ENCODE peak calls at places on chromosome 16, in four cellular contexts. One of them, this sample, is unnamed.

GRCh38 chr16:86565181-86565631 is 1.4 kb upstream of the FOXC2 start:
- DNase-seq in mucosa of descending colon: no peak
- DNase-seq in trophoblast cell: no peak
- DNase-seq in AG04450: no peak
- DNase-seq in this sample: no peak

GRCh38 chr16:83903739-83904138 is 4.8 kb downstream of the MLYCD start:
- DNase-seq in mucosa of descending colon: no peak
- DNase-seq in AG04450: no peak
- DNase-seq in trophoblast cell: peak
- DNase-seq in this sample: peak

GRCh38 chr16:12646490-12647274 is 157.0 kb downstream of the CPPED1 start:
- DNase-seq in trophoblast cell: peak
- DNase-seq in mucosa of descending colon: no peak
- DNase-seq in AG04450: no peak
- DNase-seq in this sample: peak

GRCh38 chr16:73054732-73055481 is 7.0 kb upstream of the ZFHX3 start:
- DNase-seq in mucosa of descending colon: no peak
- DNase-seq in trophoblast cell: peak
- DNase-seq in AG04450: no peak
- DNase-seq in this sample: peak

GRCh38 chr16:7355758-7356157 is 23.1 kb downstream of the RBFOX1 start:
- DNase-seq in mucosa of descending colon: no peak
- DNase-seq in trophoblast cell: no peak
- DNase-seq in AG04450: no peak
- DNase-seq in this sample: no peak

GRCh38 chr16:56609463-56609921 is 1.1 kb downstream of the MT2A start:
- DNase-seq in trophoblast cell: peak
- DNase-seq in mucosa of descending colon: peak
- DNase-seq in AG04450: no peak
- DNase-seq in this sample: peak

GRCh38 chr16:12758031-12758669 is 45.5 kb downstream of the CPPED1 start:
- DNase-seq in mucosa of descending colon: no peak
- DNase-seq in AG04450: no peak
- DNase-seq in trophoblast cell: peak
- DNase-seq in this sample: no peak

GRCh38 chr16:77171750-77172635 is 19.0 kb upstream of the MON1B start:
- DNase-seq in mucosa of descending colon: peak
- DNase-seq in trophoblast cell: peak
- DNase-seq in AG04450: peak
- DNase-seq in this sample: peak

GRCh38 chr16:86680137-86680536 is 101.8 kb downstream of the FOXL1 start:
- DNase-seq in mucosa of descending colon: no peak
- DNase-seq in AG04450: peak
- DNase-seq in trophoblast cell: no peak
- DNase-seq in this sample: peak

GRCh38 chr16:3541527-3542152 is 35.6 kb downstream of the NLRC3 start:
- DNase-seq in trophoblast cell: no peak
- DNase-seq in AG04450: no peak
- DNase-seq in mucosa of descending colon: no peak
- DNase-seq in this sample: no peak

GRCh38 chr16:56357291-56357764 is 68.0 kb downstream of the AMFR start:
- DNase-seq in AG04450: no peak
- DNase-seq in mucosa of descending colon: no peak
- DNase-seq in trophoblast cell: peak
- DNase-seq in this sample: no peak

GRCh38 chr16:89330177-89330856 is 112.8 kb downstream of the ZNF778 start:
- DNase-seq in trophoblast cell: peak
- DNase-seq in AG04450: no peak
- DNase-seq in mucosa of descending colon: no peak
- DNase-seq in this sample: no peak

GRCh38 chr16:3610698-3611144 is 685 bp downstream of the SLX4 start:
- DNase-seq in mucosa of descending colon: no peak
- DNase-seq in trophoblast cell: no peak
- DNase-seq in AG04450: no peak
- DNase-seq in this sample: no peak

GRCh38 chr16:88747588-88748301 is 37.3 kb downstream of the PIEZO1 start:
- DNase-seq in AG04450: no peak
- DNase-seq in mucosa of descending colon: peak
- DNase-seq in trophoblast cell: peak
- DNase-seq in this sample: no peak

GRCh38 chr16:1263591-1264216 is 7.8 kb downstream of the TPSD1 start:
- DNase-seq in mucosa of descending colon: no peak
- DNase-seq in AG04450: no peak
- DNase-seq in trophoblast cell: peak
- DNase-seq in this sample: no peak

GRCh38 chr16:88374736-88375135 is 8.0 kb upstream of the ZNF469 start:
- DNase-seq in AG04450: no peak
- DNase-seq in mucosa of descending colon: no peak
- DNase-seq in trophoblast cell: no peak
- DNase-seq in this sample: no peak

GRCh38 chr16:65933703-65934102 is 432.8 kb upstream of the CDH5 start:
- DNase-seq in trophoblast cell: no peak
- DNase-seq in mucosa of descending colon: no peak
- DNase-seq in AG04450: no peak
- DNase-seq in this sample: no peak

GRCh38 chr16:65938083-65938482 is 428.4 kb upstream of the CDH5 start:
- DNase-seq in trophoblast cell: no peak
- DNase-seq in AG04450: no peak
- DNase-seq in mucosa of descending colon: no peak
- DNase-seq in this sample: no peak

GRCh38 chr16:65937455-65937854 is 429.0 kb upstream of the CDH5 start:
- DNase-seq in mucosa of descending colon: no peak
- DNase-seq in trophoblast cell: no peak
- DNase-seq in AG04450: no peak
- DNase-seq in this sample: no peak

GRCh38 chr16:65936096-65936495 is 430.4 kb upstream of the CDH5 start:
- DNase-seq in trophoblast cell: no peak
- DNase-seq in mucosa of descending colon: no peak
- DNase-seq in AG04450: peak
- DNase-seq in this sample: peak

DNA sequence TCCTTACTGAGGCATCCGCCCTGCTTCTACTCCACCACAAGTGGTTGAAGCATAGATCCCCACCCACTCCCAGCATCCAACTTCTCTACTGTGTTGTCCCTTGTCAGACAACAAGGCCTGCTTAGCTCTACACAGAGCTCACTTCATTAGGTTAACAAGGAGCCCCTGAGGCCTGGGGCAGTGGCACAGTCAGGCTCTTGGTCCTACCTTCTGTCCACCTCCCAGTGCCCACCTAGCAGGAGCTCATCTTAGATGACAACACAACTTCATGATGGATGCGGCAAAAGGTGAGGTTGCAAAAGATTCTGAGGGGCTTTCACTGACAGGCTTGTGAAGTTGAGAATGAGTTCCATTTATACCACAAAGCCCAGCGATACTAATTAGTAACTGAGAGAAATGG is 432.0 kb upstream of the CDH5 start:
- DNase-seq in AG04450: no peak
- DNase-seq in trophoblast cell: no peak
- DNase-seq in mucosa of descending colon: no peak
- DNase-seq in this sample: no peak
- H3K4me3 ChIP-seq in AG04450: no peak
- H3K4me3 ChIP-seq in trophoblast cell: no peak
- H3K4me3 ChIP-seq in mucosa of descending colon: no peak
- H3K4me3 ChIP-seq in this sample: no peak

DNA sequence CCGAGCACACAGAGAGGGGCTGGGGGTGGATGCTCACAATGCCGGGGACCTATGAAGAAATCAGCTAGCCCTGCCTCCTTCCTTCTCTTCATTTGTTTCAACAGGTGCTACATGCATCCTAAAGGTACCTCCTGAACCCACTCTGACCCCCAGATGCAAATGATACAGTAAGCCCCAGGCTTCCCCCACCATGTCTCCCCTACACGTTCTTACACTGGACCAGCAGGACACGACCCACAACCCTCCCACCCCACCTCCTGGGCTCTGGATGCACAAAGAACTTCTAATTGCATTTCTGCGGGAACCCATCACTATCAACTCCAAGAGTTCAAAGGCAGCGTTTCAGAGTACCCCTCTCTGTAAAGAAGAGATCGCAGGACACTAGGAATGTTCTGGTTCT is 2.1 kb downstream of the XYLT1 start:
- DNase-seq in AG04450: no peak
- DNase-seq in trophoblast cell: no peak
- DNase-seq in mucosa of descending colon: no peak
- DNase-seq in this sample: no peak
- H3K4me3 ChIP-seq in AG04450: peak
- H3K4me3 ChIP-seq in trophoblast cell: no peak
- H3K4me3 ChIP-seq in mucosa of descending colon: no peak
- H3K4me3 ChIP-seq in this sample: peak

DNA sequence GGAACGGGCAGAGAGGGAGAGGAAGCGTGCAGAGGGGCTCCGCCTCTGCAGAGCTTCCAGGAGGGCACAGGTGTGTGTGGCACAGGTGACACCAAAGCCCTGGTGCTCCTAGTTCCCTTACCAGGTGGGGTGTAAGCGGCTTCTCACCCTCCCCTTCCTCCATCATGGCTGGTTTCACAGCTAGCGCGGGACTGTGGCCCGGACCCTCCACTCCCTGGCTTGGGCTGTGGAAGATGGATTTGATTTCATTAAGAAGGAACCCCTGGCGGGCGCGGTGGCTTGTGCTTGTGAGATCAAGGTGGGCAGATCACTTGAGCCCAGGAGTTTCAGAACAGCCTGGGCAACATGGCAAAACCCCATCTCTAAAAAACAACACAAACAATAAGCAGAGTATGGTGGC is 241.2 kb upstream of the GSE1 start:
- DNase-seq in AG04450: no peak
- DNase-seq in trophoblast cell: no peak
- DNase-seq in mucosa of descending colon: no peak
- DNase-seq in this sample: no peak
- H3K4me3 ChIP-seq in AG04450: no peak
- H3K4me3 ChIP-seq in trophoblast cell: no peak
- H3K4me3 ChIP-seq in mucosa of descending colon: no peak
- H3K4me3 ChIP-seq in this sample: no peak

DNA sequence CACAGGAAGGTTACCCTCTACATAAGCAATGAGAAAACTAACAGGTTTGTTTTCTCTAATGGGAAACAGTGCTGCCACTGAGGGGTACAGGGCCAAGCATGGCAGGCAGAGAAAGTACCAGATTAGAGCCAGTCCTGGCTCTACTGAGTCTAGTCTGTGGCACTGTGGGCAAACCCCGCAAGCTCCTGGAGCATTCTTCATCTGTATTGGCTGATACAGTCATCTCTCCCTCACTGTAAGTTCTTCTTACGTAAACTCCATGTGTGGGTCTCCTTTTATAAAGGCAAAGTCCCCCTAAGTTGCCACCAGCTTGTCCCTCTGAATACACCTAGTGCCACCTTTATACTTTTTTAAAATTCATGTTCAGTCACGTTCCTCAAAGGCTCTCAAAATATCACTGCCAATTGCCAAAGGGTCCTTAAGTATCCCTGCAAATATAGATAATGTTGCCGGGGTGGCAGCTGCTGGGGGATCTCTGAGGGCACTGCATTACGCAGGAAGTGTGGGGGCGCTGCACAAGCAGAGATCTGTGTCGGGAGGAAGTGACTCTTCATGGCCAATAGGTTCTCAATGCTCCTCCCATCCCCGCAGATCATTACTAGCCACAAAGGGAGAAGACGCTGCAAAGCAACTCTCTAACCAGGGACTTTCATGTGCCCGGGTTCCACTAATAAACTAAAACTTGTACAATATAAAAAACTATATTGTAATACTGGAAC is 18.8 kb downstream of the XPO6 start:
- DNase-seq in trophoblast cell: no peak
- DNase-seq in AG04450: no peak
- DNase-seq in mucosa of descending colon: peak
- DNase-seq in this sample: no peak
- H3K4me3 ChIP-seq in trophoblast cell: no peak
- H3K4me3 ChIP-seq in AG04450: no peak
- H3K4me3 ChIP-seq in mucosa of descending colon: no peak
- H3K4me3 ChIP-seq in this sample: no peak

GRCh38 chr16:14564881-14565687 is 65.0 kb downstream of the PARN start:
- DNase-seq in trophoblast cell: no peak
- DNase-seq in mucosa of descending colon: peak
- DNase-seq in AG04450: no peak
- DNase-seq in this sample: peak
- H3K4me3 ChIP-seq in trophoblast cell: no peak
- H3K4me3 ChIP-seq in mucosa of descending colon: no peak
- H3K4me3 ChIP-seq in AG04450: no peak
- H3K4me3 ChIP-seq in this sample: no peak

GRCh38 chr16:67648088-67648763 is 3.3 kb downstream of the CARMIL2 start:
- DNase-seq in AG04450: no peak
- DNase-seq in trophoblast cell: no peak
- DNase-seq in mucosa of descending colon: no peak
- DNase-seq in this sample: no peak

GRCh38 chr16:67648764-67649407 is 3.9 kb downstream of the CARMIL2 start:
- DNase-seq in trophoblast cell: no peak
- DNase-seq in mucosa of descending colon: no peak
- DNase-seq in AG04450: no peak
- DNase-seq in this sample: no peak

GRCh38 chr16:67650023-67650422 is 5.1 kb downstream of the CARMIL2 start:
- DNase-seq in mucosa of descending colon: no peak
- DNase-seq in trophoblast cell: no peak
- DNase-seq in AG04450: no peak
- DNase-seq in this sample: no peak

GRCh38 chr16:67651039-67651438 is 6.1 kb downstream of the CARMIL2 start:
- DNase-seq in mucosa of descending colon: no peak
- DNase-seq in AG04450: no peak
- DNase-seq in trophoblast cell: no peak
- DNase-seq in this sample: no peak

DNA sequence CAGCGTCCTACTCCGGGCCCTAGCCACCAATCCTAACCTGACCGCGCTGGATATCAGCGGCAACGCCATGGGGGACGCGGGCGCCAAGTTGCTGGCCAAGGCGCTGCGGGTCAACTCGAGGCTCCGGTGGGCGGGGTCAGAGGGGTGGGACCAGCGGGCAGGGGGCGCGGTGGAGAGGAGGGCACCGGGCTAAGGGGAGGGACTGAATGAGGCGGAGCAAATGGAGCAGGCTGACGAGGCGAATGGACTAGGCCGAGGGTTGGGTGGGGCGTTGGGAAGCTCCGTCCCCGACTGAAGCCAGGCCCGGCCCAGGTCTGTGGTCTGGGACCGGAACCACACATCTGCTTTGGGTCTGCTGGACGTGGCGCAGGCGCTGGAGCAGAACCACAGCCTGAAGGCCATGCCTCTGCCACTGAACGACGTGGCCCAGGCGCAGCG is 4.6 kb downstream of the CARMIL2 start:
- DNase-seq in AG04450: no peak
- DNase-seq in mucosa of descending colon: no peak
- DNase-seq in trophoblast cell: peak
- DNase-seq in this sample: no peak
- H3K4me3 ChIP-seq in AG04450: no peak
- H3K4me3 ChIP-seq in mucosa of descending colon: no peak
- H3K4me3 ChIP-seq in trophoblast cell: no peak
- H3K4me3 ChIP-seq in this sample: no peak

GRCh38 chr16:57801098-57801855 is 1.0 kb downstream of the KIFC3 start:
- DNase-seq in trophoblast cell: no peak
- DNase-seq in AG04450: peak
- DNase-seq in mucosa of descending colon: no peak
- DNase-seq in this sample: peak
- H3K4me3 ChIP-seq in trophoblast cell: peak
- H3K4me3 ChIP-seq in AG04450: peak
- H3K4me3 ChIP-seq in mucosa of descending colon: no peak
- H3K4me3 ChIP-seq in this sample: peak

GRCh38 chr16:29028457-29029167 is 43.8 kb downstream of the LAT start:
- DNase-seq in trophoblast cell: no peak
- DNase-seq in AG04450: no peak
- DNase-seq in mucosa of descending colon: no peak
- DNase-seq in this sample: peak
- H3K4me3 ChIP-seq in trophoblast cell: no peak
- H3K4me3 ChIP-seq in AG04450: no peak
- H3K4me3 ChIP-seq in mucosa of descending colon: no peak
- H3K4me3 ChIP-seq in this sample: no peak

This sample was measured in fibroblast of villous mesenchyme.